ENCODE peak calls at places on chromosome 7, in four cellular contexts. T, F, Z and O are unnamed samples.

GRCh38 chr7:127873151-127873550 is 158.1 kb downstream of the LRRC4 start:
- DNase-seq in T (no peak), F (no peak), Z (no peak), O (no peak)

GRCh38 chr7:43441217-43441616 is 141.7 kb upstream of the STK17A start:
- DNase-seq in F (no peak), T (no peak), Z (no peak), O (no peak)

GRCh38 chr7:143882020-143882610 is 19.9 kb downstream of the TCAF1 start:
- DNase-seq in F (peak), T (no peak), Z (no peak), O (no peak)

GRCh38 chr7:100829150-100829716 is 1.9 kb upstream of the EPHB4 start:
- DNase-seq in Z (no peak), F (no peak), T (no peak), O (peak)

GRCh38 chr7:78176186-78176585 is 377.6 kb downstream of the PHTF2 start:
- DNase-seq in T (no peak), F (no peak), Z (no peak), O (no peak)

GRCh38 chr7:134903073-134903790 is 83.1 kb upstream of the AGBL3 start:
- DNase-seq in F (no peak), T (no peak), Z (no peak), O (no peak)

GRCh38 chr7:128937647-128938523 is at the start of gene IRF5:
- DNase-seq in Z (peak), F (peak), T (no peak), O (no peak)

GRCh38 chr7:22569586-22570321 is 69.8 kb upstream of the STEAP1B start:
- DNase-seq in Z (no peak), F (no peak), T (no peak), O (no peak)

GRCh38 chr7:143906895-143907294 is 4.9 kb upstream of the TCAF1 start:
- DNase-seq in F (no peak), Z (no peak), T (no peak), O (no peak)

GRCh38 chr7:134761206-134761786 is 18.1 kb upstream of the CALD1 start:
- DNase-seq in Z (no peak), F (no peak), T (no peak), O (no peak)

GRCh38 chr7:8724080-8724718 is 290.8 kb downstream of the NXPH1 start:
- DNase-seq in Z (peak), T (no peak), F (no peak), O (peak)
- TF ChIP-seq CTCF in Z (peak), T (no peak), F (no peak), O (peak)

GRCh38 chr7:99311702-99312101 is 14.0 kb upstream of the ARPC1A start:
- DNase-seq in F (no peak), T (no peak), Z (no peak), O (no peak)
- TF ChIP-seq CTCF in F (no peak), T (no peak), Z (no peak), O (no peak)

DNA sequence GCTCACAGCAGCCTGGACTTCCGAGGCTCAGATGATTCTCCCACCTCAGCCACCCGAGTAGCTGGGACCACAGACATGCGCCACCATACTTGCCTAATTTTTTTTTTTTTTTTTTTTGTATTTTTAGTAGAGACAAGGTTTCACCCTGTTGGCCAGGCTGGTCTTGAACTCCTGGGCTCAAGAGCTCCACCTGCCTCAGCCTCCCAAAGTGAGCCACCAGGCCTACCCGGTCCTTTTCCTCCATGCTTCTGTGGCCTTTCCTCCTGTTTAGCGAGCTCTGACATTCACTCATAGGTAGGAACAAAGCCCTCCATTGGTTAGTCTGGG is 50.1 kb upstream of the SRPK2 start:
- DNase-seq in T (no peak), F (no peak), Z (no peak), O (no peak)
- TF ChIP-seq CTCF in T (no peak), F (no peak), Z (no peak), O (no peak)

DNA sequence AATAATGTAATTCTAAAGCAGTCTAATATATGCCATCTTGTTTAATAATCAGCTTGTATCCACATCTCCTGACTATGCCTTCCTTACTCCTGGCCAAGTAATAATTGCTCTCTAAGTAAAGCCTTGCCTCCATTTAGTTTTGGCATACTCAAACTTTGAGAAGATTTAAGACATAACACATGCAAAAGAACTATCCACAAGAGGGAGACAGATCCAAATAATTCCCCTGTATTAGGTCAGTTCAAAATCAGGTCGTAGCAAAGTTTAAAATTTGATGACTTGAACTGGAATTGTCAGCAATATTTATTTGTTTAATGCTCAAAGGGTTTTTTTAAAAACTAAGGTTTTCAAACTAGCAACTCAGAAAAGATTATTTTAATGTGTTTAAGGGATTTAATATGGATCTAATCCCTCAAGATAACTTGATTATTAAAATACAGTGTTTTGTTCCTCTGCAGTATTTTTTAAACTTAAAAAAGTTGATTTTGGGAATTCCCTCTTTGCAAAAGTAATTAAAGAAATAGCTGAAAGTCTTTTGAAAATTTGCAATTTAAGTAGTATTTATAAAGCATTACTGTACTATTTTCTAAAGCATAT is 95.3 kb downstream of the HDAC9 start:
- DNase-seq in Z (peak), F (no peak), T (no peak), O (no peak)
- TF ChIP-seq CTCF in Z (peak), F (no peak), T (no peak), O (peak)

DNA sequence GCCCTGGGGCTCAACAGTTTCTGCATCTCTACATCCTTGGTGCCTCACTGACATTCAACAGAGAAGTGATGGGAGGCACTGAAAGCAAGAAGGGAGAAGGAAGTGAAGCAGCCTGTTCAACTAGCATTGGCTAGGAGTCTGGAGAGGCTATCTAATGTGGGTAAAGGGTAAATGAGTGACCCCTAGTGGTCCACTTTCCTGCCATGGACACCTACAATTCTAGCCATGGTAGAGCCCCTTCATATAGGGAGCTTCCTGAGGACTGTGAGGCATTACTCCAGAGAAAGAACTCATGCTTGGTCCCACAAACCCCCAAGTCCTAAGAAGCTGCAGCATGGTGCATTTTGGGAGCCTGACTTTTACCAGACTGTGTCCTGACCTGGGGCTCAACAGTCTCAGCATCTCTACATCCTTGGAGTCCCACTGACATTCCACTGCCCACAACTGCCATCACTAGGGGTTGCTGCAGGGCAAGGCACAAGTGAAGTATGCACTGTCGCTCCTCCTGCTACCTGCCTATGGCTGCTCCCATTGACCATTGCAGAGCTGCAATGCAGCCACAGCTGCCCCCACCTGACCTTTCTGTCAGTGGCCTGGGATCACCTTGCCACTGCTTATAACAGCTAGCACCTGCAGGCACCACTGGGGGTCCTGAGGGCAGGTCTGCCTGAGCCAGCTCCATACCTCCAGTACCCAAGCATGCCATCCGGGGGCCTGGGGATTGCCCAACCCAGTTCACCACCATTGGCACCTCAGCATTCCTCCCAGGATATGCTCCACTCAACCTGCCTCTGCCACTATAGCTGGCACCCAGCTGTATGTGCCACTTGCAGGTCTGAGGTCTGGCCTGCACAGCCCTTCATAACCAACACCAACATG is 44.1 kb upstream of the CDK6 start:
- DNase-seq in F (no peak), T (no peak), Z (peak), O (no peak)
- TF ChIP-seq CTCF in F (no peak), T (no peak), Z (peak), O (no peak)

DNA sequence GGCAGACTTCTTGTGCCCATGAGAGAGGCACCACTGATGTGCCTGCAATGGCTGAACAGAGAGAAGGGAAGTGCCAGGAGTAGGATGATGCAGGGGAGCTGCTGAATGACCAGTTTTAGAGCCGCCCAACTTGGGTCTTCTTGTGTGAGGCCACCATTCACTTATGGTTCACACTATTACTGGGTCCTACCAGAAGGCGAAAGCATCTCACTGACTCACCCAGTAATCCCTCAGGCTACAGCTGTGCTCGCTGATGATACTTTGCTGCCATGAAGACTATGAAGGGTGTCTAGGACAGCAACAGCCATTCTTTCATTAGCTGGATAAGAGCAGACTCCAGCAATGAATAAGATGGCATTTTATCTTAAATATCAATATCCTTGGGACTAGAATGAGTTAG is 47.6 kb downstream of the PLXNA4 start:
- DNase-seq in T (no peak), Z (no peak), F (no peak), O (no peak)
- TF ChIP-seq CTCF in T (no peak), Z (no peak), F (no peak), O (no peak)

GRCh38 chr7:9264395-9264794 is 831.0 kb downstream of the NXPH1 start:
- DNase-seq in T (no peak), F (no peak), Z (no peak), O (no peak)
- TF ChIP-seq CTCF in T (no peak), F (no peak), Z (no peak), O (no peak)